ENCODE peak calls at places on chromosomes 6 and 20, in five cellular contexts. I, F, T, W and Y are unnamed samples.

GRCh38 chr20:38725959-38726848 is 1.9 kb downstream of the SLC32A1 start:
- DNase-seq in F (peak; percentile 28), I (peak; percentile 50), W (peak; percentile 60), T (peak; percentile 12), Y (no peak)

GRCh38 chr20:31602779-31603441 is 2.2 kb upstream of the ID1 start:
- DNase-seq in W (no peak), T (peak; percentile 90), F (peak; percentile 48), I (peak; percentile 70), Y (no peak)

GRCh38 chr6:141653590-141653989 is 479.1 kb upstream of the GJE1 start:
- DNase-seq in F (peak; percentile 42), W (no peak), I (no peak), T (no peak), Y (no peak)

GRCh38 chr6:169970306-169970988 is 219.0 kb downstream of the ERMARD start:
- DNase-seq in W (no peak), I (no peak), F (no peak), T (no peak), Y (no peak)

GRCh38 chr20:22768779-22769178 is 184.4 kb upstream of the FOXA2 start:
- DNase-seq in F (no peak), T (no peak), W (no peak), I (no peak), Y (no peak)

GRCh38 chr20:6471110-6471647 is 296.3 kb upstream of the BMP2 start:
- DNase-seq in W (no peak), T (no peak), I (no peak), F (no peak), Y (no peak)

GRCh38 chr20:19832875-19833274 is 74.8 kb downstream of the RIN2 start:
- DNase-seq in W (no peak), F (no peak), T (no peak), I (peak; percentile 22), Y (no peak)

GRCh38 chr20:1320902-1321653 is 7.9 kb downstream of the SDCBP2 start:
- DNase-seq in W (no peak), F (no peak), I (no peak), T (no peak), Y (no peak)

GRCh38 chr20:14488756-14489479 is 151.5 kb upstream of the FLRT3 start:
- DNase-seq in F (peak; percentile 26), T (no peak), I (no peak), W (no peak), Y (no peak)

GRCh38 chr6:83432626-83433025 is 1.8 kb upstream of the ME1 start:
- DNase-seq in W (no peak), I (no peak), F (peak; percentile 18), T (no peak), Y (no peak)

GRCh38 chr6:34275128-34275804 is 26.5 kb upstream of the SMIM29 start:
- DNase-seq in T (no peak), I (no peak), W (no peak), F (peak; percentile 63), Y (no peak)

GRCh38 chr20:37225146-37225545 is 36.5 kb downstream of the GHRH start:
- DNase-seq in W (no peak), T (no peak), F (no peak), I (no peak), Y (no peak)

GRCh38 chr20:25024171-25024570 is 31.6 kb upstream of the APMAP start:
- DNase-seq in T (no peak), W (no peak), F (no peak), I (no peak), Y (no peak)

GRCh38 chr6:10269814-10270472 is 144.9 kb downstream of the TFAP2A start:
- DNase-seq in W (no peak), I (no peak), T (no peak), F (no peak), Y (no peak)

GRCh38 chr20:32964575-32964974 is 39.7 kb downstream of the SUN5 start:
- DNase-seq in I (no peak), W (no peak), T (no peak), F (no peak), Y (no peak)

GRCh38 chr6:139137716-139138115 is 2.8 kb downstream of the HECA start:
- DNase-seq in W (no peak), I (no peak), T (no peak), F (no peak), Y (no peak)

GRCh38 chr6:134936927-134937326 is 13.0 kb downstream of the ALDH8A1 start:
- DNase-seq in T (peak; percentile 68), F (no peak), W (peak; percentile 34), I (no peak), Y (no peak)

GRCh38 chr20:51404297-51405060 is 138.0 kb downstream of the NFATC2 start:
- DNase-seq in I (peak; percentile 94), W (no peak), F (no peak), T (no peak), Y (no peak)

GRCh38 chr6:89977808-89978748 is 83.8 kb downstream of the GJA10 start:
- DNase-seq in W (no peak), T (peak; percentile 39), F (peak; percentile 96), I (no peak), Y (no peak)

GRCh38 chr20:1664911-1665310 is 7.3 kb upstream of the SIRPG start:
- DNase-seq in W (no peak), F (no peak), T (no peak), I (peak; percentile 66), Y (no peak)

GRCh38 chr20:2890743-2891142 is 17.5 kb downstream of the PTPRA start:
- DNase-seq in T (no peak), W (no peak), F (no peak), I (no peak), Y (no peak)

GRCh38 chr6:6997282-6998193 is 110.2 kb upstream of the RREB1 start:
- DNase-seq in I (no peak), F (no peak), W (no peak), T (no peak), Y (no peak)

GRCh38 chr6:36244641-36245280 is 25.1 kb upstream of the PNPLA1 start:
- DNase-seq in I (no peak), F (no peak), T (no peak), W (no peak), Y (no peak)